ENCODE peak calls at places on chromosome 11, in eight cellular contexts. X is anterior cingulate cortex, E is skeletal muscle cell, Q is SW480, F is HepG2, N is T-helper 9 cell, H is A549, P is lung. M is an unnamed sample.

GRCh38 chr11:73295259-73295995 is 12.6 kb upstream of the ARHGEF17 start:
- DNase-seq in P (peak; percentile 78), E (no peak), X (peak; percentile 46), Q (peak; percentile 38), H (peak; percentile 70), N (peak; percentile 68), F (peak; percentile 57), M (peak; percentile 66)

GRCh38 chr11:106137061-106137460 is 59.6 kb downstream of the AASDHPPT start:
- DNase-seq in N (no peak), X (no peak), H (no peak), E (no peak), F (no peak), P (no peak), Q (no peak), M (no peak)

GRCh38 chr11:121467965-121468364 is 15.2 kb upstream of the SORL1-AS1 start:
- DNase-seq in H (no peak), E (no peak), F (no peak), X (no peak), Q (no peak), P (peak; percentile 53), N (peak; percentile 65), M (peak; percentile 49)

GRCh38 chr11:20238712-20239111 is 78.4 kb upstream of the DBX1 start:
- DNase-seq in P (no peak), F (no peak), H (no peak), E (no peak), X (no peak), Q (no peak), N (no peak), M (no peak)

GRCh38 chr11:76132268-76132667 is 74.0 kb downstream of the WNT11 start:
- DNase-seq in E (no peak), P (no peak), X (no peak), N (no peak), F (no peak), Q (no peak), H (no peak), M (no peak)

GRCh38 chr11:47259178-47259977 is 1.6 kb downstream of the NR1H3 start:
- DNase-seq in F (peak; percentile 46), P (no peak), H (peak; percentile 75), E (no peak), Q (peak; percentile 82), X (peak; percentile 12), N (no peak), M (peak; percentile 24)

GRCh38 chr11:106482920-106483761 is 405.7 kb downstream of the AASDHPPT start:
- DNase-seq in H (no peak), E (peak; percentile 63), F (peak; percentile 31), P (no peak), Q (peak; percentile 16), N (no peak), X (no peak), M (peak; percentile 52)

GRCh38 chr11:57516061-57516443 is 550 bp upstream of the SLC43A1 start:
- DNase-seq in N (no peak), Q (no peak), P (no peak), E (no peak), X (no peak), H (no peak), F (no peak), M (no peak)

GRCh38 chr11:12086271-12087074 is 23.9 kb upstream of the MICAL2 start:
- DNase-seq in X (no peak), N (no peak), Q (peak; percentile 78), H (peak; percentile 89), F (peak; percentile 37), P (peak; percentile 45), E (peak; percentile 90), M (no peak)

GRCh38 chr11:62152245-62153086 is 28.7 kb downstream of the INCENP start:
- DNase-seq in E (no peak), H (no peak), P (no peak), X (no peak), Q (no peak), F (no peak), N (no peak), M (no peak)

GRCh38 chr11:63840356-63841060 is 1.6 kb downstream of the MARK2 start:
- DNase-seq in F (no peak), X (no peak), H (no peak), Q (no peak), P (no peak), E (no peak), N (no peak), M (no peak)

GRCh38 chr11:117145393-117145761 is 1.3 kb downstream of the PAFAH1B2 start:
- DNase-seq in P (no peak), X (no peak), N (no peak), F (peak; percentile 16), H (peak; percentile 58), Q (peak; percentile 58), E (no peak), M (no peak)

GRCh38 chr11:83275888-83276641 is 10.1 kb downstream of the CCDC90B start:
- DNase-seq in N (no peak), X (no peak), H (no peak), F (no peak), P (no peak), E (no peak), Q (no peak), M (no peak)

GRCh38 chr11:88100161-88100560 is 75.1 kb downstream of the RAB38 start:
- DNase-seq in P (no peak), Q (no peak), N (no peak), X (no peak), E (no peak), F (no peak), H (no peak), M (no peak)

GRCh38 chr11:6626971-6627761 is 7.9 kb upstream of the TPP1 start:
- DNase-seq in X (peak; percentile 30), P (no peak), H (no peak), F (no peak), E (no peak), N (no peak), Q (no peak), M (no peak)

GRCh38 chr11:46246514-46246913 is 30.9 kb upstream of the CREB3L1 start:
- DNase-seq in X (no peak), P (no peak), Q (no peak), F (no peak), H (no peak), N (no peak), E (no peak), M (no peak)

GRCh38 chr11:79062814-79063762 is 377.7 kb downstream of the TENM4 start:
- DNase-seq in Q (no peak), H (peak; percentile 68), E (no peak), F (peak; percentile 18), P (no peak), N (no peak), X (peak; percentile 23), M (peak; percentile 42)

M was measured in head of caudate nucleus.